ENCODE peak calls at places on chromosomes 4 and X, in nine cellular contexts. Y is HTR-8/SVneo, Q is astrocyte of the spinal cord, B is epithelial cell of esophagus, W is midbrain, X is AG09319, R is SK-MEL-5, A is heart right ventricle, F is C1 segment of cervical spinal cord. U is an unnamed sample.

GRCh38 chrX:70134116-70134477 is 850 bp downstream of the IGBP1 start:
- DNase-seq in Y (peak; percentile 12), Q (peak; percentile 1), B (peak; percentile 10), W (no peak), X (no peak), R (peak; percentile 16), A (no peak), F (no peak), U (no peak)

GRCh38 chr4:128721896-128722295 is 87.6 kb upstream of the JADE1 start:
- DNase-seq in Y (no peak), Q (no peak), B (no peak), W (no peak), X (no peak), R (peak; percentile 5), A (no peak), F (no peak), U (no peak)

GRCh38 chr4:175306436-175306835 is 388.3 kb downstream of the ADAM29 start:
- DNase-seq in Y (no peak), Q (peak; percentile 17), B (no peak), W (no peak), X (no peak), R (no peak), A (no peak), F (no peak), U (no peak)

GRCh38 chr4:138062929-138063328 is 179.2 kb downstream of the SLC7A11 start:
- DNase-seq in Y (peak; percentile 42), Q (peak; percentile 40), B (peak; percentile 49), W (no peak), X (no peak), R (peak; percentile 4), A (no peak), F (no peak), U (no peak)

GRCh38 chr4:151316645-151317044 is 8.8 kb downstream of the SH3D19 start:
- DNase-seq in Y (no peak), Q (no peak), B (no peak), W (no peak), X (no peak), R (no peak), A (no peak), F (no peak), U (no peak)

GRCh38 chr4:118005883-118006282 is 28.4 kb upstream of the NDST3 start:
- DNase-seq in Y (no peak), Q (no peak), B (no peak), W (no peak), X (no peak), R (peak; percentile 11), A (no peak), F (no peak), U (no peak)

GRCh38 chrX:71936632-71937031 is 26.0 kb downstream of the NHSL2 start:
- DNase-seq in Y (no peak), Q (no peak), B (no peak), W (no peak), X (no peak), R (no peak), A (no peak), F (no peak), U (no peak)

GRCh38 chr4:146059865-146060264 is 115.7 kb upstream of the LSM6 start:
- DNase-seq in Y (no peak), Q (no peak), B (peak; percentile 37), W (no peak), X (no peak), R (no peak), A (no peak), F (no peak), U (no peak)

GRCh38 chr4:101597204-101597603 is 193.3 kb upstream of the BANK1 start:
- DNase-seq in Y (no peak), Q (no peak), B (no peak), W (no peak), X (no peak), R (peak; percentile 26), A (no peak), F (no peak), U (no peak)

GRCh38 chr4:118968813-118969212 is 80.2 kb downstream of the SYNPO2 start:
- DNase-seq in Y (no peak), Q (no peak), B (no peak), W (no peak), X (no peak), R (peak; percentile 1), A (no peak), F (no peak), U (no peak)

GRCh38 chrX:82813671-82814078 is 694.4 kb upstream of the POU3F4 start:
- DNase-seq in Y (peak; percentile 11), Q (peak; percentile 91), B (peak; percentile 94), W (no peak), X (no peak), R (peak; percentile 69), A (no peak), F (no peak), U (no peak)

U was measured in CD4-positive, alpha-beta T cell.